ENCODE peak calls at places on chromosomes 11 and 22, in four cellular contexts. One of them, this sample, is unnamed.

GRCh38 chr11:65915821-65916251 is 3.0 kb downstream of the C11orf68 start:
- DNase-seq in SK-N-SH: no peak
- DNase-seq in GM12878: no peak
- DNase-seq in HepG2: peak
- DNase-seq in this sample: no peak

GRCh38 chr11:20611445-20611844 is 12.0 kb downstream of the SLC6A5 start:
- DNase-seq in SK-N-SH: no peak
- DNase-seq in HepG2: no peak
- DNase-seq in GM12878: no peak
- DNase-seq in this sample: no peak

GRCh38 chr22:36769541-36769940 is 6.4 kb downstream of the IFT27 start:
- DNase-seq in GM12878: no peak
- DNase-seq in HepG2: no peak
- DNase-seq in SK-N-SH: no peak
- DNase-seq in this sample: no peak

GRCh38 chr22:48077699-48078098 is 1315.2 kb downstream of the TBC1D22A start:
- DNase-seq in HepG2: no peak
- DNase-seq in SK-N-SH: no peak
- DNase-seq in GM12878: no peak
- DNase-seq in this sample: no peak

GRCh38 chr11:90639687-90640086 is 416.8 kb upstream of the CHORDC1 start:
- DNase-seq in HepG2: no peak
- DNase-seq in SK-N-SH: no peak
- DNase-seq in GM12878: no peak
- DNase-seq in this sample: peak

GRCh38 chr11:87851234-87851633 is 324.0 kb downstream of the RAB38 start:
- DNase-seq in HepG2: no peak
- DNase-seq in SK-N-SH: no peak
- DNase-seq in GM12878: no peak
- DNase-seq in this sample: no peak

GRCh38 chr22:19035474-19036228 is 86.6 kb downstream of the DGCR2 start:
- DNase-seq in HepG2: no peak
- DNase-seq in SK-N-SH: no peak
- DNase-seq in GM12878: no peak
- DNase-seq in this sample: no peak

GRCh38 chr22:45793161-45793560 is 121.5 kb downstream of the ATXN10 start:
- DNase-seq in SK-N-SH: no peak
- DNase-seq in GM12878: no peak
- DNase-seq in HepG2: no peak
- DNase-seq in this sample: no peak

GRCh38 chr22:36453266-36453607 is 28.2 kb downstream of the TXN2 start:
- DNase-seq in SK-N-SH: no peak
- DNase-seq in HepG2: no peak
- DNase-seq in GM12878: no peak
- DNase-seq in this sample: peak

GRCh38 chr11:117456027-117456720 is 128.5 kb downstream of the CEP164 start:
- DNase-seq in HepG2: no peak
- DNase-seq in SK-N-SH: no peak
- DNase-seq in GM12878: peak
- DNase-seq in this sample: no peak

GRCh38 chr11:74097838-74098237 is 73.0 kb downstream of the C2CD3 start:
- DNase-seq in HepG2: no peak
- DNase-seq in SK-N-SH: no peak
- DNase-seq in GM12878: no peak
- DNase-seq in this sample: no peak

GRCh38 chr11:35950082-35950481 is 6.2 kb downstream of the LDLRAD3 start:
- DNase-seq in SK-N-SH: no peak
- DNase-seq in GM12878: no peak
- DNase-seq in HepG2: no peak
- DNase-seq in this sample: no peak

GRCh38 chr11:66133216-66133775 is 63.2 kb downstream of the PACS1 start:
- DNase-seq in HepG2: no peak
- DNase-seq in GM12878: no peak
- DNase-seq in SK-N-SH: peak
- DNase-seq in this sample: no peak

GRCh38 chr22:45336971-45337431 is 27.3 kb downstream of the FAM118A start:
- DNase-seq in GM12878: no peak
- DNase-seq in SK-N-SH: no peak
- DNase-seq in HepG2: no peak
- DNase-seq in this sample: no peak

GRCh38 chr22:45129703-45130524 is 33.8 kb upstream of the NUP50 start:
- DNase-seq in HepG2: no peak
- DNase-seq in GM12878: no peak
- DNase-seq in SK-N-SH: no peak
- DNase-seq in this sample: no peak

GRCh38 chr22:37179622-37180420 is 8.2 kb downstream of the C1QTNF6 start:
- DNase-seq in SK-N-SH: no peak
- DNase-seq in HepG2: no peak
- DNase-seq in GM12878: no peak
- DNase-seq in this sample: no peak

GRCh38 chr22:46971776-46972150 is 209.3 kb downstream of the TBC1D22A start:
- DNase-seq in SK-N-SH: no peak
- DNase-seq in GM12878: no peak
- DNase-seq in HepG2: no peak
- DNase-seq in this sample: no peak

GRCh38 chr22:31036671-31037550 is 44.2 kb upstream of the SMTN start:
- DNase-seq in GM12878: no peak
- DNase-seq in SK-N-SH: no peak
- DNase-seq in HepG2: no peak
- DNase-seq in this sample: peak

DNA sequence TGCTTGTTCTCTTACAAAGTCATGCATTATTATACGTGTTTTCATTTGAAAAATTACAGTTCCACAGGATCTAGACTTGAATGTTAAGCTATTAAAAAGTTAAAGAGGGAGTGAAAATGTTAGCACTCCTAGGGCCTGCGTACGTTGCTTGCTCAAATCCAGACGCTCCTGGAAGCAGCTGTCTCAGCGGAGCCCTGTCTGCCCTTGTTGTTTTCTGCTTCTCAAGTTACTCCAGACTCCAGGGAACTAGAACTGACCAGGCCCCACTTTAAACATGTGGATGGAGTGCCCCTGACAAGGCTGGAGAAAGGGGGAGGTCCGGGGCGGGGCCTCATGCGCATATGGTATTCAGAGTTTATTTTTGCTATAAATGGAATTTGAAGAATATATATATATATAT is 9.6 kb downstream of the PARVB start:
- DNase-seq in HepG2: no peak
- DNase-seq in SK-N-SH: no peak
- DNase-seq in GM12878: no peak
- DNase-seq in this sample: no peak
- TF ChIP-seq JUND in HepG2: no peak
- TF ChIP-seq JUND in SK-N-SH: no peak
- TF ChIP-seq JUND in GM12878: no peak
- TF ChIP-seq JUND in this sample: no peak

GRCh38 chr22:24361976-24362646 is 65.3 kb upstream of the ADORA2A start:
- DNase-seq in SK-N-SH: no peak
- DNase-seq in HepG2: no peak
- DNase-seq in GM12878: no peak
- DNase-seq in this sample: peak

GRCh38 chr22:24363243-24363642 is 64.2 kb upstream of the ADORA2A start:
- DNase-seq in SK-N-SH: no peak
- DNase-seq in HepG2: no peak
- DNase-seq in GM12878: no peak
- DNase-seq in this sample: no peak

GRCh38 chr22:24370426-24370825 is 57.0 kb upstream of the ADORA2A start:
- DNase-seq in HepG2: no peak
- DNase-seq in SK-N-SH: no peak
- DNase-seq in GM12878: no peak
- DNase-seq in this sample: no peak

GRCh38 chr22:24367841-24368240 is 59.6 kb upstream of the ADORA2A start:
- DNase-seq in GM12878: no peak
- DNase-seq in HepG2: no peak
- DNase-seq in SK-N-SH: no peak
- DNase-seq in this sample: no peak
- TF ChIP-seq JUND in GM12878: no peak
- TF ChIP-seq JUND in HepG2: no peak
- TF ChIP-seq JUND in SK-N-SH: no peak
- TF ChIP-seq JUND in this sample: no peak

DNA sequence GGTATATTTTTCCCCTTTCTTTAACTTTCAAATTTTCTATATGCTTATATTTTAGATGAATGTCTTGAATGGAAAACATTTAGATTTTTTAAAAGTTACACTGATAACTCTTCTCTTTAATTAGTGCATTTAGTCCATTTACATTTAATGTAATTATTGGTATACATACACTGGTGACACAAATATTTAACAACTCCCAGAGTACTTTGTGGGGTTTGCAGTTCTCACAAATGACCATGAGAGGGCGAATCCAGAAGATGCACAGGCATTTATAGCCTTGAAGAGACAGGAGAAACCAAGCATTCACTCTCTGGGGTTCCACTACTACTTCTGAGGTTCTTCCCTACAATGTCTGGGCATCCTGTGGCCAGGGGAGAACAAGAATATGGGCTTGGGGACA is 125.1 kb downstream of the TIMP3 start:
- DNase-seq in HepG2: peak
- DNase-seq in GM12878: no peak
- DNase-seq in SK-N-SH: no peak
- DNase-seq in this sample: no peak
- TF ChIP-seq JUND in HepG2: no peak
- TF ChIP-seq JUND in GM12878: no peak
- TF ChIP-seq JUND in SK-N-SH: no peak
- TF ChIP-seq JUND in this sample: no peak

GRCh38 chr11:100908746-100909145 is 220.9 kb downstream of the PGR start:
- DNase-seq in GM12878: no peak
- DNase-seq in SK-N-SH: no peak
- DNase-seq in HepG2: no peak
- DNase-seq in this sample: no peak
- TF ChIP-seq JUND in GM12878: no peak
- TF ChIP-seq JUND in SK-N-SH: no peak
- TF ChIP-seq JUND in HepG2: no peak
- TF ChIP-seq JUND in this sample: no peak

GRCh38 chr11:25214535-25215176 is 717.8 kb downstream of the LUZP2 start:
- DNase-seq in SK-N-SH: no peak
- DNase-seq in HepG2: no peak
- DNase-seq in GM12878: no peak
- DNase-seq in this sample: no peak
- TF ChIP-seq JUND in SK-N-SH: no peak
- TF ChIP-seq JUND in HepG2: no peak
- TF ChIP-seq JUND in GM12878: no peak
- TF ChIP-seq JUND in this sample: no peak

DNA sequence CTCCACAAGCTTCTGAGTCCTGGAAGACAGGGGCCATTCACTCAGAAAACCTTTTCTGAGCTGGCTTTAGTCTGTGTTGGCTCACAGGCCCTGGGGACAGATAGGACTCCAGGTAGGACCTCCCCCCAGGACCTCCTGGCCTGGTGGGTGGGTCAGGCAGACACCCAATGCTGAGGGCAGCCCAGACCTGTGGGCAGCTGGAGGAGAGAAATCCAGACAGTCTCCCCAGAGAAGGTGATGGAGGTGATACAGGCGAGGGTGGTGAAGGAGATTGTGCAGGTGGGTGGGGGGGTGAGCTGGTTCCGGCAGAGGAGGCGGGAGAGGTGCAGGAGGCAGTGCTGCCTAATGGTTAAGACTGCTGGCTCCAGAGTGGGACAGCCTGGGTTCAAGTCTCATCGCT is 15.6 kb downstream of the LRRC32 start:
- DNase-seq in GM12878: no peak
- DNase-seq in SK-N-SH: no peak
- DNase-seq in HepG2: no peak
- DNase-seq in this sample: no peak
- TF ChIP-seq JUND in GM12878: no peak
- TF ChIP-seq JUND in SK-N-SH: no peak
- TF ChIP-seq JUND in HepG2: no peak
- TF ChIP-seq JUND in this sample: no peak

GRCh38 chr22:26313291-26313690 is 115.8 kb upstream of the ASPHD2 start:
- DNase-seq in HepG2: no peak
- DNase-seq in SK-N-SH: no peak
- DNase-seq in GM12878: no peak
- DNase-seq in this sample: no peak

GRCh38 chr22:26303475-26303874 is 125.6 kb upstream of the ASPHD2 start:
- DNase-seq in SK-N-SH: no peak
- DNase-seq in GM12878: no peak
- DNase-seq in HepG2: peak
- DNase-seq in this sample: no peak

GRCh38 chr22:26310616-26311015 is 118.4 kb upstream of the ASPHD2 start:
- DNase-seq in SK-N-SH: no peak
- DNase-seq in GM12878: no peak
- DNase-seq in HepG2: no peak
- DNase-seq in this sample: no peak

GRCh38 chr22:26304730-26305129 is 124.3 kb upstream of the ASPHD2 start:
- DNase-seq in SK-N-SH: no peak
- DNase-seq in GM12878: no peak
- DNase-seq in HepG2: no peak
- DNase-seq in this sample: no peak

DNA sequence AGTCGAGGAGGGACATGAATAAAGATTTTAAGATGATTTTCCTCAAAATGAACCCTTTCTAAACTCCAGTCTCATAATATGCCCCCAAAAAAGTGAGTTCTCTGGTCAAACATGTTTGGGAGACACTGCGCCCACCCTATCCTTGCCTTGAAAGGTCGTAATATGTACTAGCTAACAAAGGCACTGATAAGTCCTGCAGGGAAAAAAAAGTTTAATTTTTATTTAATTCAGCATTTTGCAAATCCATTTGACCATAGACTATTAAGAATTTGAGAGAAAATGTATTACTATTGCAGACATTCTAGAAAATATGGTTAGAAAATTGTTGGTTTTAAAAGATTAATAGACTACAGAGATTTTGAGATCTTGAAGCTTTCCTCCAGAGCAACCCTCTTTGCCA is 120.6 kb upstream of the ASPHD2 start:
- DNase-seq in HepG2: no peak
- DNase-seq in SK-N-SH: no peak
- DNase-seq in GM12878: no peak
- DNase-seq in this sample: no peak
- TF ChIP-seq JUND in HepG2: no peak
- TF ChIP-seq JUND in SK-N-SH: no peak
- TF ChIP-seq JUND in GM12878: no peak
- TF ChIP-seq JUND in this sample: no peak

GRCh38 chr11:111310088-111310487 is 11.7 kb downstream of the POU2AF3 start:
- DNase-seq in GM12878: no peak
- DNase-seq in SK-N-SH: no peak
- DNase-seq in HepG2: no peak
- DNase-seq in this sample: no peak
- TF ChIP-seq JUND in GM12878: no peak
- TF ChIP-seq JUND in SK-N-SH: no peak
- TF ChIP-seq JUND in HepG2: no peak
- TF ChIP-seq JUND in this sample: peak